ENCODE peak calls at places on chromosomes 13 and 19, in seven cellular contexts. One of them, this sample, is unnamed.

GRCh38 chr19:37997911-37998344 is 90.9 kb downstream of the SIPA1L3 start:
- DNase-seq in lung: no peak
- DNase-seq in AG09309: peak; percentile 98
- DNase-seq in BE2C: no peak
- DNase-seq in left ventricle myocardium inferior: no peak
- DNase-seq in OCI-LY7: no peak
- DNase-seq in ovary: no peak
- DNase-seq in this sample: peak; percentile 86

GRCh38 chr13:79541426-79542049 is 60.6 kb downstream of the NDFIP2 start:
- DNase-seq in AG09309: peak; percentile 24
- DNase-seq in left ventricle myocardium inferior: no peak
- DNase-seq in OCI-LY7: peak; percentile 61
- DNase-seq in BE2C: no peak
- DNase-seq in lung: no peak
- DNase-seq in ovary: no peak
- DNase-seq in this sample: peak; percentile 81

GRCh38 chr13:42384265-42384664 is 112.3 kb downstream of the AKAP11 start:
- DNase-seq in ovary: no peak
- DNase-seq in BE2C: no peak
- DNase-seq in OCI-LY7: no peak
- DNase-seq in lung: no peak
- DNase-seq in AG09309: no peak
- DNase-seq in left ventricle myocardium inferior: no peak
- DNase-seq in this sample: peak; percentile 26

GRCh38 chr19:41863209-41863931 is 3.3 kb downstream of the RPS19 start:
- DNase-seq in ovary: no peak
- DNase-seq in OCI-LY7: no peak
- DNase-seq in BE2C: no peak
- DNase-seq in lung: no peak
- DNase-seq in AG09309: no peak
- DNase-seq in left ventricle myocardium inferior: no peak
- DNase-seq in this sample: no peak

GRCh38 chr13:68056816-68057710 is 826.9 kb upstream of the PCDH9 start:
- DNase-seq in ovary: no peak
- DNase-seq in OCI-LY7: peak; percentile 28
- DNase-seq in AG09309: no peak
- DNase-seq in lung: no peak
- DNase-seq in left ventricle myocardium inferior: no peak
- DNase-seq in BE2C: no peak
- DNase-seq in this sample: peak; percentile 88

GRCh38 chr13:34647379-34647778 is 294.7 kb upstream of the NBEA start:
- DNase-seq in lung: no peak
- DNase-seq in OCI-LY7: no peak
- DNase-seq in ovary: no peak
- DNase-seq in AG09309: no peak
- DNase-seq in BE2C: no peak
- DNase-seq in left ventricle myocardium inferior: no peak
- DNase-seq in this sample: no peak

GRCh38 chr19:10718205-10719196 is 622 bp downstream of the DNM2 start:
- DNase-seq in lung: peak; percentile 52
- DNase-seq in ovary: peak; percentile 29
- DNase-seq in OCI-LY7: peak; percentile 63
- DNase-seq in left ventricle myocardium inferior: peak; percentile 56
- DNase-seq in BE2C: peak; percentile 60
- DNase-seq in AG09309: no peak
- DNase-seq in this sample: peak; percentile 37

GRCh38 chr13:50650936-50651638 is 192.4 kb downstream of the DLEU7 start:
- DNase-seq in lung: no peak
- DNase-seq in left ventricle myocardium inferior: no peak
- DNase-seq in AG09309: no peak
- DNase-seq in ovary: no peak
- DNase-seq in OCI-LY7: peak; percentile 67
- DNase-seq in BE2C: no peak
- DNase-seq in this sample: peak; percentile 24

GRCh38 chr19:49832556-49832955 is 14.5 kb downstream of the MED25 start:
- DNase-seq in BE2C: no peak
- DNase-seq in ovary: no peak
- DNase-seq in left ventricle myocardium inferior: no peak
- DNase-seq in AG09309: no peak
- DNase-seq in lung: no peak
- DNase-seq in OCI-LY7: no peak
- DNase-seq in this sample: no peak

GRCh38 chr19:33143897-33144405 is 12.0 kb downstream of the WDR88 start:
- DNase-seq in BE2C: peak; percentile 71
- DNase-seq in ovary: peak; percentile 68
- DNase-seq in left ventricle myocardium inferior: peak; percentile 49
- DNase-seq in lung: peak; percentile 56
- DNase-seq in OCI-LY7: peak; percentile 38
- DNase-seq in AG09309: no peak
- DNase-seq in this sample: peak; percentile 41
- H3K4me3 ChIP-seq in BE2C: no peak overlapping the region
- H3K4me3 ChIP-seq in ovary: no peak overlapping the region
- H3K4me3 ChIP-seq in left ventricle myocardium inferior: no peak overlapping the region
- H3K4me3 ChIP-seq in lung: no peak overlapping the region
- H3K4me3 ChIP-seq in OCI-LY7: no peak overlapping the region
- H3K4me3 ChIP-seq in AG09309: no peak overlapping the region
- H3K4me3 ChIP-seq in this sample: no peak overlapping the region

GRCh38 chr13:85970727-85971126 is 171.5 kb upstream of the SLITRK6 start:
- DNase-seq in OCI-LY7: no peak
- DNase-seq in AG09309: no peak
- DNase-seq in lung: no peak
- DNase-seq in ovary: no peak
- DNase-seq in left ventricle myocardium inferior: no peak
- DNase-seq in BE2C: no peak
- DNase-seq in this sample: peak; percentile 22
- TF ChIP-seq CTCF in OCI-LY7: no peak
- TF ChIP-seq CTCF in AG09309: no peak
- TF ChIP-seq CTCF in lung: no peak
- TF ChIP-seq CTCF in ovary: no peak
- TF ChIP-seq CTCF in left ventricle myocardium inferior: no peak
- TF ChIP-seq CTCF in BE2C: no peak
- TF ChIP-seq CTCF in this sample: no peak

DNA sequence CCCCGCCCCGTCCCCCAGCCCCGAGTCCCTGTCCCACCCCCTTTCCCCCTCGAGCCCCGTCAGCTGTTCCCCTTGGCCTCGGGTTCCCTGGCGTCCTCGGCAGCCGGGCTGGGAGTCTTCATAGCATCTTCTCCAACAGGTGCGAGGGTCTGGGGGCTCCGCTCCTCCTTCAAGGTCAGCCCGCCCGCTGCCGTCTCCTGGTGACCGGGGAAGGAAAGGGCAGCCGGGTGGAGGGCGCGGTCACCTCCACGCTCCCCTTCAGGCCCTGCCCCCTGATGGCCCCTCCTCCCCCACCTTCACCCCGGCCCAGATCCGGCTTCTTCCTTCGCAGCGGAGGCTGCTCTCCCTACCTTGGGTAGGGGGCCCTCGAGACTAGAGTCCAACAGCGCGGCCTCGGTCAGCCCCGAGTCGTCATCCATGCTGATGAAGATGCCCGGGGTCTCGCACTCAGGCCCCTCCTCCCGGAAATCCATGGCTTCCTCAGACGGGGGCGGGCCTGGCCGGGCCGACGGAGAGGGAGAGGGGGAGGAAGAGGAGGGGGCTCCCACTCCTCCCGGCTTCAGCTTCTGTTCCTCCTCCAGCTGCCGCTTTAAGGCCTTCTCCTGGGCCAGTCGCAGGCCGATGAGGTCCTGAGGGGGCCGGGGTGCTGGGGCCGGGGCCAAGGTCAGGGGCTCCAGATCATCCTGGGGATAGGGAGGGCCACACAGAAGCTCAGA is 551 bp upstream of the RSPH6A start:
- DNase-seq in left ventricle myocardium inferior: peak; percentile 28
- DNase-seq in ovary: no peak
- DNase-seq in OCI-LY7: no peak
- DNase-seq in lung: no peak
- DNase-seq in AG09309: no peak
- DNase-seq in BE2C: no peak
- DNase-seq in this sample: no peak
- H3K4me3 ChIP-seq in left ventricle myocardium inferior: peak overlapping the region; percentile 66
- H3K4me3 ChIP-seq in ovary: peak overlapping the region; percentile 22
- H3K4me3 ChIP-seq in OCI-LY7: no peak overlapping the region
- H3K4me3 ChIP-seq in lung: peak overlapping the region; percentile 1
- H3K4me3 ChIP-seq in AG09309: no peak overlapping the region
- H3K4me3 ChIP-seq in BE2C: no peak overlapping the region
- H3K4me3 ChIP-seq in this sample: peak overlapping the region; percentile 20

DNA sequence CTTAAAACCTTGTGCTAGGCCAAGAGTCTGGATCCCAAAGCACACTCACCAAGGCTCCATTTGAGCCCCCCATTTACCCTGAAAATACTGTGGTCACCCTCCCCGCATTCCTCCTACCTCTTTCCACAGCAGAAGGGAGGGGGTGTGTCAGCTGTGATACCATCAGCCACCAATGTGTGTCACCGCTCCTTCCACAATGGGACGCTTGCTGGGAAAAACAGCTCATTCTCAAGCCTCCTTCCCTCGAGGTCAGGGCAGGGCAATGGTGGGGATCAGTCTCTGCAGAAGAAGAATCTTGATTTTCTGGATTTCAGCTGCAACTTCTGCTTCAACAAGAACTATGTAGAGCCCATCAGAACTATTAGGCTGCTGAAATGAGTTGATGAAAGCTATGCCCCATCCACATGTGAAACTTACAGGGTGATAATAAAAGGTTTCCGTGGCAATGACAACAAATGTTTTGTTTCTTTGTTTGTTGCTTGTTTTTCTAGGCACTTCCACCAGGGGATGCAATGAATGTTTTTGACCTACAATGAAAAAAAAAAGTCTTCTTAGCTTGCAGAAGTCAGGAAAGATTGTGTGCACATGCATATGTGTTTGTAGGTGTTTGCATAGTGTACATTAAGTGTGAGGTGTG is 26.4 kb upstream of the ZNF507 start:
- DNase-seq in AG09309: no peak
- DNase-seq in OCI-LY7: peak; percentile 9
- DNase-seq in lung: no peak
- DNase-seq in BE2C: no peak
- DNase-seq in ovary: no peak
- DNase-seq in left ventricle myocardium inferior: no peak
- DNase-seq in this sample: no peak
- TF ChIP-seq CTCF in AG09309: peak; percentile 19
- TF ChIP-seq CTCF in OCI-LY7: peak; percentile 55
- TF ChIP-seq CTCF in lung: no peak
- TF ChIP-seq CTCF in BE2C: no peak
- TF ChIP-seq CTCF in ovary: no peak
- TF ChIP-seq CTCF in left ventricle myocardium inferior: peak; percentile 46
- TF ChIP-seq CTCF in this sample: peak; percentile 7

GRCh38 chr13:41019578-41020347 is 647 bp upstream of the ELF1 start:
- DNase-seq in BE2C: no peak
- DNase-seq in AG09309: no peak
- DNase-seq in OCI-LY7: no peak
- DNase-seq in ovary: no peak
- DNase-seq in left ventricle myocardium inferior: no peak
- DNase-seq in lung: no peak
- DNase-seq in this sample: no peak

GRCh38 chr13:41017744-41018582 is 1.2 kb downstream of the ELF1 start:
- DNase-seq in lung: no peak
- DNase-seq in left ventricle myocardium inferior: no peak
- DNase-seq in AG09309: no peak
- DNase-seq in BE2C: no peak
- DNase-seq in OCI-LY7: peak; percentile 66
- DNase-seq in ovary: no peak
- DNase-seq in this sample: no peak

GRCh38 chr13:41019027-41019487 is at the start of gene ELF1:
- DNase-seq in left ventricle myocardium inferior: no peak
- DNase-seq in BE2C: no peak
- DNase-seq in OCI-LY7: peak; percentile 95
- DNase-seq in AG09309: no peak
- DNase-seq in ovary: peak; percentile 52
- DNase-seq in lung: peak; percentile 68
- DNase-seq in this sample: peak; percentile 70

GRCh38 chr13:41017153-41017552 is 2.0 kb downstream of the ELF1 start:
- DNase-seq in left ventricle myocardium inferior: no peak
- DNase-seq in ovary: no peak
- DNase-seq in OCI-LY7: peak; percentile 80
- DNase-seq in lung: no peak
- DNase-seq in BE2C: no peak
- DNase-seq in AG09309: no peak
- DNase-seq in this sample: no peak

GRCh38 chr13:41018583-41018909 is 570 bp downstream of the ELF1 start:
- DNase-seq in OCI-LY7: no peak
- DNase-seq in ovary: no peak
- DNase-seq in lung: no peak
- DNase-seq in left ventricle myocardium inferior: no peak
- DNase-seq in AG09309: no peak
- DNase-seq in BE2C: no peak
- DNase-seq in this sample: no peak
- H3K4me3 ChIP-seq in OCI-LY7: peak overlapping the region; percentile 84
- H3K4me3 ChIP-seq in ovary: peak overlapping the region; percentile 18
- H3K4me3 ChIP-seq in lung: no peak overlapping the region
- H3K4me3 ChIP-seq in left ventricle myocardium inferior: peak overlapping the region; percentile 39
- H3K4me3 ChIP-seq in AG09309: no peak overlapping the region
- H3K4me3 ChIP-seq in BE2C: no peak overlapping the region
- H3K4me3 ChIP-seq in this sample: peak overlapping the region; percentile 17

GRCh38 chr13:40992678-40993077 is 26.4 kb downstream of the ELF1 start:
- DNase-seq in ovary: no peak
- DNase-seq in BE2C: no peak
- DNase-seq in left ventricle myocardium inferior: no peak
- DNase-seq in lung: no peak
- DNase-seq in AG09309: no peak
- DNase-seq in OCI-LY7: no peak
- DNase-seq in this sample: no peak

GRCh38 chr13:40993119-40993518 is 26.0 kb downstream of the ELF1 start:
- DNase-seq in left ventricle myocardium inferior: no peak
- DNase-seq in lung: no peak
- DNase-seq in AG09309: no peak
- DNase-seq in ovary: no peak
- DNase-seq in OCI-LY7: peak; percentile 86
- DNase-seq in BE2C: no peak
- DNase-seq in this sample: peak; percentile 33

GRCh38 chr13:40995997-40996396 is 23.1 kb downstream of the ELF1 start:
- DNase-seq in BE2C: no peak
- DNase-seq in ovary: no peak
- DNase-seq in left ventricle myocardium inferior: no peak
- DNase-seq in OCI-LY7: no peak
- DNase-seq in lung: no peak
- DNase-seq in AG09309: no peak
- DNase-seq in this sample: no peak

GRCh38 chr13:40994581-40995230 is 24.4 kb downstream of the ELF1 start:
- DNase-seq in OCI-LY7: no peak
- DNase-seq in AG09309: no peak
- DNase-seq in left ventricle myocardium inferior: no peak
- DNase-seq in BE2C: no peak
- DNase-seq in lung: no peak
- DNase-seq in ovary: no peak
- DNase-seq in this sample: no peak

GRCh38 chr13:40993987-40994386 is 25.1 kb downstream of the ELF1 start:
- DNase-seq in lung: peak; percentile 49
- DNase-seq in AG09309: no peak
- DNase-seq in BE2C: no peak
- DNase-seq in OCI-LY7: no peak
- DNase-seq in left ventricle myocardium inferior: no peak
- DNase-seq in ovary: no peak
- DNase-seq in this sample: no peak
- TF ChIP-seq CTCF in lung: no peak
- TF ChIP-seq CTCF in AG09309: no peak
- TF ChIP-seq CTCF in BE2C: no peak
- TF ChIP-seq CTCF in OCI-LY7: peak; percentile 8
- TF ChIP-seq CTCF in left ventricle myocardium inferior: no peak
- TF ChIP-seq CTCF in ovary: no peak
- TF ChIP-seq CTCF in this sample: no peak

GRCh38 chr19:54696117-54696548 is 28.1 kb upstream of the KIR3DL3 start:
- DNase-seq in left ventricle myocardium inferior: no peak
- DNase-seq in BE2C: no peak
- DNase-seq in ovary: no peak
- DNase-seq in OCI-LY7: no peak
- DNase-seq in lung: no peak
- DNase-seq in AG09309: no peak
- DNase-seq in this sample: no peak
- H3K4me3 ChIP-seq in left ventricle myocardium inferior: no peak overlapping the region
- H3K4me3 ChIP-seq in BE2C: no peak overlapping the region
- H3K4me3 ChIP-seq in ovary: no peak overlapping the region
- H3K4me3 ChIP-seq in OCI-LY7: no peak overlapping the region
- H3K4me3 ChIP-seq in lung: no peak overlapping the region
- H3K4me3 ChIP-seq in AG09309: no peak overlapping the region
- H3K4me3 ChIP-seq in this sample: no peak overlapping the region

This sample was measured in astrocyte of the spinal cord.